ENCODE peak calls at places on chromosomes 12 and 14, in ten cellular contexts. A is astrocyte of the cerebellum; X is memory B cell; O is H9; M is stimulated activated CD4-positive, alpha-beta T cell treated with anti-CD3 and anti-CD28 coated beads, TNF-alpha, amount 100 ng/mL, for 24 hours; I is H1; T is Daoy; C is cardiac muscle cell; Q is GM10248; J is HTR-8/SVneo. B is an unnamed sample.
A peak's percentile ranks its signal among the peaks of the same experiment; 100 is the strongest.

GRCh38 chr14:105364100-105364708 is 34.1 kb upstream of the TEX22 start:
- DNase-seq in J (peak; percentile 80), Q (no peak), X (peak; percentile 53), T (peak; percentile 74), O (no peak), A (no peak), M (no peak), C (peak; percentile 61), I (no peak), B (no peak)

GRCh38 chr14:29475641-29476040 is 452.0 kb downstream of the PRKD1 start:
- DNase-seq in T (no peak), O (no peak), C (no peak), M (no peak), A (no peak), I (no peak), Q (no peak), J (no peak), X (no peak), B (no peak)

GRCh38 chr12:114403044-114403689 is 2.8 kb downstream of the TBX5 start:
- DNase-seq in M (no peak), Q (no peak), C (peak; percentile 68), O (peak; percentile 94), X (no peak), J (no peak), A (no peak), T (peak; percentile 90), I (peak; percentile 54), B (no peak)

GRCh38 chr14:61555056-61555838 is 140.1 kb upstream of the HIF1A start:
- DNase-seq in Q (no peak), A (no peak), O (no peak), M (no peak), T (no peak), X (no peak), J (no peak), I (no peak), C (peak; percentile 62), B (no peak)

GRCh38 chr14:50362791-50363733 is 33.6 kb downstream of the CDKL1 start:
- DNase-seq in C (peak; percentile 16), O (no peak), T (no peak), Q (peak; percentile 22), M (no peak), X (peak; percentile 3), A (no peak), I (no peak), J (no peak), B (peak; percentile 46)

GRCh38 chr14:57480044-57480443 is 13.6 kb downstream of the CCDC198 start:
- DNase-seq in J (no peak), T (peak; percentile 68), X (no peak), O (no peak), M (no peak), C (no peak), I (no peak), A (no peak), Q (no peak), B (no peak)

GRCh38 chr12:55728185-55728931 is 451 bp downstream of the CD63 start:
- DNase-seq in I (no peak), M (no peak), Q (peak; percentile 32), C (peak; percentile 84), A (no peak), X (no peak), O (no peak), T (peak; percentile 65), J (no peak), B (no peak)

GRCh38 chr12:79424109-79424721 is 266.5 kb downstream of the PAWR start:
- DNase-seq in T (peak; percentile 81), Q (no peak), C (peak; percentile 93), M (no peak), X (no peak), I (no peak), J (peak; percentile 56), A (peak; percentile 90), O (no peak), B (no peak)

GRCh38 chr12:110741795-110742717 is 635 bp downstream of the PPP1CC start:
- DNase-seq in Q (no peak), O (no peak), I (no peak), J (no peak), T (peak; percentile 31), M (no peak), X (no peak), C (peak; percentile 37), A (no peak), B (no peak)

GRCh38 chr12:54287316-54288157 is 7.0 kb downstream of the HNRNPA1 start:
- DNase-seq in J (no peak), C (no peak), A (no peak), Q (no peak), X (no peak), I (no peak), O (peak; percentile 48), M (no peak), T (no peak), B (no peak)

GRCh38 chr12:125312471-125312870 is 247.2 kb downstream of the AACS start:
- DNase-seq in I (no peak), J (no peak), O (no peak), C (no peak), Q (no peak), T (no peak), X (no peak), A (no peak), M (no peak), B (no peak)

GRCh38 chr12:49633703-49634311 is 10.4 kb downstream of the PRPF40B start:
- DNase-seq in A (no peak), T (no peak), C (no peak), J (no peak), Q (no peak), I (no peak), X (no peak), O (no peak), M (no peak), B (no peak)

GRCh38 chr12:1536817-1537216 is 57.6 kb downstream of the FBXL14 start:
- DNase-seq in O (no peak), T (no peak), M (no peak), J (no peak), Q (no peak), I (no peak), C (no peak), A (no peak), X (no peak), B (no peak)

GRCh38 chr12:95424271-95424994 is 49.5 kb upstream of the METAP2 start:
- DNase-seq in C (peak; percentile 31), X (no peak), M (no peak), J (no peak), Q (no peak), A (no peak), T (peak; percentile 22), I (no peak), O (no peak), B (no peak)